ENCODE peak calls at places on chromosomes 1 and 21, in nine cellular contexts. Z is activated naive CD4-positive, alpha-beta T cell treated with anti-CD3 and anti-CD28 coated beads, Interleukin-2, amount 10 ng/mL, durations not matched to agents 7 days and 5 days; F is OCI-M1; X is amygdala; D is non-pigmented ciliary epithelial cell; N is HT-29; I is GDM1; V is WTC11; Q is activated CD4-positive, CD25-positive, alpha-beta regulatory T cell treated with anti-CD3 and anti-CD28 coated beads, Interleukin-2, amount 50 U/mL, for 72 hours. W is an unnamed sample.

GRCh38 chr1:226946285-226946684 is 6.2 kb downstream of the COQ8A start:
- DNase-seq in D (no peak), N (no peak), X (no peak), I (no peak), F (no peak), Q (no peak), V (no peak), Z (no peak), W (no peak)

GRCh38 chr1:152111515-152111968 is 3.7 kb downstream of the TCHH start:
- DNase-seq in F (no peak), X (no peak), I (peak; percentile 43), V (peak; percentile 51), Z (peak; percentile 49), D (no peak), N (no peak), Q (peak; percentile 32), W (no peak)

GRCh38 chr1:189220750-189221149 is 1256.9 kb downstream of the BRINP3 start:
- DNase-seq in N (no peak), X (no peak), D (no peak), F (peak; percentile 75), Q (no peak), I (no peak), Z (no peak), V (no peak), W (no peak)

GRCh38 chr1:241531195-241532172 is 694 bp upstream of the KMO start:
- DNase-seq in V (no peak), N (peak; percentile 72), D (peak; percentile 55), Q (no peak), I (peak; percentile 23), X (no peak), Z (no peak), F (peak; percentile 97), W (no peak)

GRCh38 chr1:18874600-18874999 is 15.1 kb upstream of the TAS1R2 start:
- DNase-seq in Z (no peak), Q (no peak), I (no peak), D (no peak), V (no peak), X (no peak), N (no peak), F (no peak), W (no peak)

GRCh38 chr1:21115098-21115760 is 61.5 kb downstream of the EIF4G3 start:
- DNase-seq in Z (no peak), N (no peak), F (no peak), V (no peak), D (no peak), X (no peak), I (no peak), Q (no peak), W (no peak)

GRCh38 chr1:45306319-45306718 is 20.4 kb upstream of the HPDL start:
- DNase-seq in I (peak; percentile 17), F (no peak), N (no peak), X (no peak), Q (no peak), V (no peak), D (no peak), Z (peak; percentile 29), W (no peak)

GRCh38 chr1:223358826-223359225 is 5.2 kb downstream of the SUSD4 start:
- DNase-seq in Z (no peak), I (no peak), X (no peak), N (no peak), Q (no peak), D (no peak), V (no peak), F (no peak), W (no peak)

GRCh38 chr1:106121728-106122127 is 934.7 kb upstream of the PRMT6 start:
- DNase-seq in Q (no peak), F (no peak), X (no peak), V (no peak), N (no peak), I (no peak), D (no peak), Z (no peak), W (no peak)

GRCh38 chr1:61255324-61255703 is 173.0 kb downstream of the NFIA start:
- DNase-seq in X (no peak), Z (no peak), I (no peak), D (no peak), F (no peak), Q (no peak), V (no peak), N (no peak), W (no peak)

GRCh38 chr21:34072145-34073031 is 990 bp upstream of the MRPS6 start:
- DNase-seq in Z (no peak), D (no peak), V (no peak), N (no peak), F (no peak), Q (no peak), I (no peak), X (no peak), W (no peak)

GRCh38 chr1:245155186-245156040 is 628 bp downstream of the KIF26B start:
- DNase-seq in Z (peak; percentile 22), N (no peak), Q (no peak), V (peak; percentile 43), I (no peak), F (no peak), X (peak; percentile 29), D (no peak), W (peak; percentile 3)

GRCh38 chr1:27503961-27504587 is 14.1 kb upstream of the WASF2 start:
- DNase-seq in Z (peak; percentile 12), X (no peak), I (no peak), N (no peak), V (no peak), D (no peak), Q (no peak), F (no peak), W (no peak)

GRCh38 chr21:40719615-40720014 is 127.3 kb downstream of the DSCAM start:
- DNase-seq in F (no peak), Z (no peak), Q (no peak), X (no peak), I (no peak), N (no peak), V (no peak), D (no peak), W (no peak)

GRCh38 chr1:55854911-55855310 is 639.7 kb upstream of the USP24 start:
- DNase-seq in N (no peak), Q (no peak), V (no peak), D (no peak), Z (no peak), X (no peak), F (no peak), I (no peak), W (no peak)

GRCh38 chr1:1861339-1861730 is 29.6 kb downstream of the GNB1 start:
- DNase-seq in N (no peak), V (no peak), Q (no peak), F (no peak), X (no peak), D (no peak), Z (no peak), I (no peak), W (no peak)

GRCh38 chr1:12088607-12089006 is 25.5 kb downstream of the TNFRSF8 start:
- DNase-seq in D (no peak), F (no peak), X (no peak), Q (peak; percentile 53), I (peak; percentile 19), Z (peak; percentile 79), N (no peak), V (no peak), W (peak; percentile 45)

GRCh38 chr1:24048205-24048869 is 63.6 kb downstream of the MYOM3 start:
- DNase-seq in N (peak; percentile 73), X (no peak), Z (no peak), Q (no peak), F (no peak), D (no peak), I (no peak), V (no peak), W (no peak)

GRCh38 chr1:40404670-40405462 is 31.3 kb downstream of the SMAP2 start:
- DNase-seq in F (peak; percentile 78), D (no peak), I (peak; percentile 34), V (no peak), Z (peak; percentile 64), X (no peak), N (peak; percentile 73), Q (no peak), W (peak; percentile 78)

GRCh38 chr1:30730351-30731108 is 7.1 kb upstream of the MATN1 start:
- DNase-seq in V (no peak), D (no peak), I (no peak), F (no peak), Z (no peak), X (no peak), Q (no peak), N (no peak), W (no peak)

GRCh38 chr1:89843279-89844121 is 22.7 kb downstream of the LRRC8D start:
- DNase-seq in X (peak; percentile 61), I (peak; percentile 74), F (peak; percentile 80), Z (peak; percentile 85), Q (peak; percentile 80), N (peak; percentile 71), D (no peak), V (peak; percentile 71), W (peak; percentile 68)

GRCh38 chr21:14438204-14438603 is 55.3 kb upstream of the HSPA13 start:
- DNase-seq in I (no peak), V (no peak), F (no peak), Q (no peak), D (no peak), N (no peak), Z (no peak), X (no peak), W (no peak)

GRCh38 chr1:198741744-198742143 is 102.9 kb downstream of the PTPRC start:
- DNase-seq in X (no peak), N (no peak), V (peak; percentile 17), F (no peak), Q (no peak), Z (no peak), D (peak; percentile 9), I (no peak), W (no peak)

GRCh38 chr21:36966066-36966845 is at the start of gene HLCS:
- DNase-seq in D (no peak), I (peak; percentile 64), F (peak; percentile 87), N (peak; percentile 63), Q (peak; percentile 77), Z (peak; percentile 79), X (peak; percentile 44), V (peak; percentile 73), W (peak; percentile 73)

GRCh38 chr1:4298333-4298732 is 356.1 kb upstream of the AJAP1 start:
- DNase-seq in D (no peak), I (no peak), Z (no peak), V (no peak), X (no peak), F (no peak), Q (no peak), N (no peak), W (no peak)

GRCh38 chr1:240455228-240455821 is 156.6 kb downstream of the GREM2 start:
- DNase-seq in N (peak; percentile 31), Z (no peak), Q (no peak), X (no peak), D (no peak), F (peak; percentile 39), V (no peak), I (no peak), W (peak; percentile 7)

GRCh38 chr1:115277276-115277675 is 60.8 kb downstream of the NGF start:
- DNase-seq in Q (no peak), Z (no peak), I (no peak), X (no peak), D (no peak), F (peak; percentile 9), N (no peak), V (no peak), W (no peak)

GRCh38 chr1:25641329-25641725 is 24.7 kb downstream of the MAN1C1 start:
- DNase-seq in N (no peak), Q (no peak), D (no peak), I (no peak), V (no peak), Z (no peak), X (no peak), F (no peak), W (no peak)

GRCh38 chr1:200082329-200082728 is 54.8 kb downstream of the NR5A2 start:
- DNase-seq in N (no peak), F (no peak), Q (no peak), V (no peak), I (no peak), X (no peak), D (no peak), Z (no peak), W (no peak)

GRCh38 chr1:229253170-229253974 is 17.5 kb upstream of the RAB4A start:
- DNase-seq in N (peak; percentile 92), X (no peak), V (no peak), Z (peak; percentile 43), F (peak; percentile 57), I (no peak), D (no peak), Q (no peak), W (peak; percentile 81)

GRCh38 chr1:11531314-11531870 is 52.4 kb downstream of the DISP3 start:
- DNase-seq in Z (no peak), N (peak; percentile 19), D (no peak), Q (no peak), X (no peak), I (no peak), F (no peak), V (peak; percentile 14), W (no peak)

W was measured in naive thymus-derived CD4-positive, alpha-beta T cell.